ENCODE peak calls at places on chromosomes 13 and 19, in seven cellular contexts. U is GM12878, L is A549, F is sigmoid colon, P is transverse colon, I is K562, Y is H1. M is an unnamed sample.
A peak's percentile ranks its signal among the peaks of the same experiment; 100 is the strongest.

GRCh38 chr19:35518313-35518712 is 4.9 kb upstream of the DMKN start:
- DNase-seq in U (no peak), L (peak; percentile 72), F (no peak), P (no peak), I (no peak), Y (no peak), M (no peak)

GRCh38 chr13:80379245-80379644 is 38.3 kb upstream of the SPRY2 start:
- DNase-seq in U (no peak), L (peak; percentile 49), F (no peak), P (no peak), I (no peak), Y (no peak), M (no peak)

GRCh38 chr19:46599716-46600392 is 1.3 kb upstream of the CALM3 start:
- DNase-seq in U (no peak), L (peak; percentile 47), F (peak; percentile 57), P (no peak), I (no peak), Y (no peak), M (no peak)

GRCh38 chr19:6034512-6034911 is 56.6 kb upstream of the RANBP3 start:
- DNase-seq in U (no peak), L (no peak), F (no peak), P (no peak), I (no peak), Y (no peak), M (no peak)

GRCh38 chr13:95745289-95745688 is 68.3 kb downstream of the DNAJC3 start:
- DNase-seq in U (no peak), L (no peak), F (no peak), P (no peak), I (no peak), Y (peak; percentile 3), M (no peak)

GRCh38 chr13:63901630-63902029 is 2486.0 kb upstream of the PCDH20 start:
- DNase-seq in U (no peak), L (peak; percentile 1), F (no peak), P (no peak), I (no peak), Y (no peak), M (no peak)

GRCh38 chr19:12792048-12792852 is 964 bp downstream of the JUNB start:
- DNase-seq in U (no peak), L (peak; percentile 60), F (peak; percentile 89), P (peak; percentile 79), I (peak; percentile 64), Y (no peak), M (no peak)

GRCh38 chr19:13764821-13765394 is 586 bp downstream of the MRI1 start:
- DNase-seq in U (no peak), L (no peak), F (no peak), P (peak; percentile 42), I (peak; percentile 46), Y (no peak), M (no peak)

GRCh38 chr19:33400856-33401682 is 27.6 kb downstream of the CEBPG start:
- DNase-seq in U (no peak), L (no peak), F (peak; percentile 65), P (peak; percentile 4), I (no peak), Y (no peak), M (peak; percentile 63)

GRCh38 chr19:34128558-34129250 is 43.6 kb upstream of the LSM14A start:
- DNase-seq in U (no peak), L (no peak), F (no peak), P (no peak), I (no peak), Y (no peak), M (no peak)

GRCh38 chr19:12015753-12016116 is 19.7 kb downstream of the ZNF433 start:
- DNase-seq in U (no peak), L (no peak), F (no peak), P (no peak), I (no peak), Y (no peak), M (no peak)

GRCh38 chr13:34654682-34655081 is 287.4 kb upstream of the NBEA start:
- DNase-seq in U (no peak), L (no peak), F (no peak), P (no peak), I (no peak), Y (no peak), M (no peak)

GRCh38 chr13:28329395-28330158 is 165.4 kb downstream of the FLT1 start:
- DNase-seq in U (no peak), L (no peak), F (no peak), P (no peak), I (no peak), Y (no peak), M (no peak)

GRCh38 chr13:46962286-46962941 is 65.6 kb upstream of the HTR2A start:
- DNase-seq in U (no peak), L (no peak), F (no peak), P (no peak), I (no peak), Y (no peak), M (no peak)

GRCh38 chr13:98141938-98142426 is 912 bp upstream of the FARP1 start:
- DNase-seq in U (no peak), L (no peak), F (peak; percentile 72), P (peak; percentile 38), I (no peak), Y (no peak), M (no peak)

GRCh38 chr13:35499131-35500051 is 22.9 kb upstream of the MAB21L1 start:
- DNase-seq in U (no peak), L (no peak), F (no peak), P (no peak), I (no peak), Y (no peak), M (no peak)

GRCh38 chr19:47280183-47280797 is 5.6 kb downstream of the INAFM1 start:
- DNase-seq in U (no peak), L (peak; percentile 76), F (no peak), P (peak; percentile 55), I (peak; percentile 62), Y (no peak), M (no peak)

GRCh38 chr13:75771818-75772217 is 135.7 kb downstream of the LMO7 start:
- DNase-seq in U (no peak), L (peak; percentile 61), F (no peak), P (no peak), I (no peak), Y (no peak), M (no peak)

GRCh38 chr19:56138069-56138468 is 3.0 kb upstream of the ZNF444 start:
- DNase-seq in U (no peak), L (no peak), F (no peak), P (no peak), I (no peak), Y (no peak), M (no peak)

GRCh38 chr13:48431987-48432615 is 19.2 kb upstream of the LPAR6 start:
- DNase-seq in U (no peak), L (no peak), F (no peak), P (no peak), I (no peak), Y (no peak), M (no peak)
- TF ChIP-seq EP300 in U (no peak), L (no peak), F (no peak), P (no peak), I (no peak), Y (no peak), M (no peak)

GRCh38 chr13:92345627-92346026 is 881.0 kb upstream of the GPC6 start:
- DNase-seq in U (no peak), L (no peak), F (no peak), P (no peak), I (no peak), Y (no peak), M (no peak)
- TF ChIP-seq EP300 in U (no peak), L (no peak), F (no peak), P (no peak), I (no peak), Y (no peak), M (no peak)

DNA sequence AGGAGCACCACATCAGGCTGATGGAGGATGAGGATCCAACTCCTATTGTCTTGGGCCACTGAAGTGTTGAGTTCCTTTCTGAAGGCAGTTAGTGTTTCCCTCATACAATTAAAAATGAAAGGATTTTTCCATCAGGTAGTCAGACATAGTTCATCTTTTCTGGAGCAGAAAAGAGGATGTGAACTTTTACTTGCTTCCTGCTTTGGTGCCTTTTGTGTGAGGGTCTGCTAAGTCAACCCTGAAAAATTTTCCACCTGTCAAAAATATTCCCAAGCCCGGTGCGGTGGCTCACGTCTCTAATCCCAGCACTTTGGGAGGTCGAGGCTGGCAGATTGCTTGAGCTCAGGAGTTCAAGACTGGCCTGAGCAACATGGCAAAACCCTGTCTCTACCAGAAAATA is 43.9 kb downstream of the RGCC start:
- DNase-seq in U (no peak), L (no peak), F (no peak), P (no peak), I (no peak), Y (no peak), M (no peak)
- TF ChIP-seq EP300 in U (no peak), L (no peak), F (no peak), P (no peak), I (no peak), Y (no peak), M (no peak)

GRCh38 chr13:111577956-111578595 is 257.6 kb downstream of the TEX29 start:
- DNase-seq in U (no peak), L (no peak), F (peak; percentile 49), P (no peak), I (no peak), Y (no peak), M (no peak)
- TF ChIP-seq EP300 in U (no peak), L (no peak), F (no peak), P (no peak), I (no peak), Y (no peak), M (no peak)

GRCh38 chr19:3275068-3275582 is 50.7 kb downstream of the CELF5 start:
- DNase-seq in U (no peak), L (peak; percentile 42), F (no peak), P (no peak), I (peak; percentile 45), Y (peak; percentile 43), M (no peak)

GRCh38 chr19:3274245-3275067 is 50.0 kb downstream of the CELF5 start:
- DNase-seq in U (no peak), L (no peak), F (no peak), P (no peak), I (no peak), Y (no peak), M (no peak)

GRCh38 chr19:3277649-3278048 is 53.2 kb downstream of the CELF5 start:
- DNase-seq in U (no peak), L (no peak), F (no peak), P (no peak), I (no peak), Y (no peak), M (no peak)

GRCh38 chr19:3275583-3276340 is 51.3 kb downstream of the CELF5 start:
- DNase-seq in U (peak; percentile 23), L (peak; percentile 94), F (no peak), P (peak; percentile 91), I (peak; percentile 99), Y (peak; percentile 93), M (no peak)

GRCh38 chr19:3276341-3276799 is 51.9 kb downstream of the CELF5 start:
- DNase-seq in U (no peak), L (peak; percentile 83), F (no peak), P (peak; percentile 72), I (peak; percentile 83), Y (peak; percentile 95), M (peak; percentile 68)
- TF ChIP-seq EP300 in U (no peak), L (no peak), F (no peak), P (no peak), I (no peak), Y (no peak), M (no peak)